ENCODE peak calls at places on chromosomes 7 and 10, in four cellular contexts. F is psoas muscle, V is endothelial cell, K is body of pancreas. Q is an unnamed sample.

GRCh38 chr7:37481722-37482288 is 33.1 kb upstream of the ELMO1 start:
- DNase-seq in F (no peak), V (no peak), K (no peak), Q (no peak)

GRCh38 chr7:150962743-150963399 is 15.2 kb downstream of the KCNH2 start:
- DNase-seq in F (peak), K (peak), V (peak), Q (peak)

GRCh38 chr7:150451833-150452431 is 1.5 kb downstream of the GIMAP8 start:
- DNase-seq in F (no peak), V (no peak), K (no peak), Q (no peak)

GRCh38 chr7:66921396-66921917 is 432 bp downstream of the TMEM248 start:
- DNase-seq in K (peak), F (peak), V (no peak), Q (peak)

GRCh38 chr10:113019692-113020424 is 69.8 kb downstream of the TCF7L2 start:
- DNase-seq in K (peak), F (no peak), V (no peak), Q (no peak)

GRCh38 chr10:20962165-20962564 is 65.1 kb upstream of the NEBL start:
- DNase-seq in V (no peak), K (no peak), F (no peak), Q (peak)

GRCh38 chr10:1206601-1207000 is 150.4 kb downstream of the WDR37 start:
- DNase-seq in F (no peak), K (no peak), V (no peak), Q (no peak)

GRCh38 chr7:143395187-143396149 is 13.2 kb downstream of the EPHA1 start:
- DNase-seq in F (no peak), K (no peak), V (no peak), Q (no peak)

GRCh38 chr10:17643339-17643754 is 604 bp upstream of the STAM start:
- DNase-seq in K (peak), V (no peak), F (peak), Q (peak)

GRCh38 chr10:13961096-13961495 is 369.6 kb downstream of the FRMD4A start:
- DNase-seq in F (no peak), K (no peak), V (no peak), Q (no peak)

GRCh38 chr7:27248911-27249723 is 6.5 kb downstream of the EVX1 start:
- DNase-seq in F (no peak), V (no peak), K (no peak), Q (peak)

GRCh38 chr10:11631890-11632587 is 20.6 kb upstream of the USP6NL start:
- DNase-seq in V (no peak), F (no peak), K (no peak), Q (no peak)

GRCh38 chr10:61832866-61833481 is 68.5 kb upstream of the ARID5B start:
- DNase-seq in F (no peak), K (no peak), V (no peak), Q (peak)

GRCh38 chr7:141243368-141243767 is 169.5 kb downstream of the TMEM178B start:
- DNase-seq in K (no peak), V (no peak), F (no peak), Q (no peak)

GRCh38 chr7:21771906-21772610 is 173.6 kb downstream of the CDCA7L start:
- DNase-seq in F (no peak), K (no peak), V (peak), Q (no peak)

GRCh38 chr7:157122800-157123495 is 15.8 kb upstream of the UBE3C start:
- DNase-seq in V (no peak), F (no peak), K (no peak), Q (no peak)

GRCh38 chr7:111954474-111955311 is 251.5 kb downstream of the DOCK4 start:
- DNase-seq in K (no peak), F (no peak), V (no peak), Q (no peak)

GRCh38 chr10:86730227-86730626 is 26.2 kb upstream of the BMPR1A start:
- DNase-seq in V (no peak), F (no peak), K (peak), Q (peak)

GRCh38 chr10:78905940-78906308 is 162.8 kb upstream of the ZMIZ1 start:
- DNase-seq in F (no peak), K (no peak), V (no peak), Q (no peak)

GRCh38 chr10:93294004-93294403 is 188.1 kb downstream of the MYOF start:
- DNase-seq in K (no peak), F (no peak), V (no peak), Q (peak)

GRCh38 chr10:77079902-77080301 is 557.7 kb downstream of the KCNMA1 start:
- DNase-seq in K (no peak), F (no peak), V (no peak), Q (no peak)

GRCh38 chr10:34124522-34125035 is 690.5 kb downstream of the PARD3 start:
- DNase-seq in V (no peak), K (peak), F (peak), Q (peak)

GRCh38 chr10:19922236-19922963 is 106.2 kb downstream of the PLXDC2 start:
- DNase-seq in K (peak), V (no peak), F (no peak), Q (peak)

GRCh38 chr10:70820976-70821750 is 5.4 kb downstream of the SGPL1 start:
- DNase-seq in K (no peak), V (no peak), F (no peak), Q (no peak)

GRCh38 chr10:111968624-111969023 is 214.9 kb downstream of the GPAM start:
- DNase-seq in K (no peak), V (no peak), F (no peak), Q (peak)

GRCh38 chr7:115462301-115463015 is 540.6 kb downstream of the MDFIC start:
- DNase-seq in K (no peak), F (no peak), V (no peak), Q (no peak)

GRCh38 chr7:48114115-48114514 is 25.1 kb downstream of the UPP1 start:
- DNase-seq in F (no peak), K (no peak), V (no peak), Q (no peak)

GRCh38 chr7:30659312-30659711 is 22.9 kb downstream of the CRHR2 start:
- DNase-seq in V (no peak), F (no peak), K (peak), Q (peak)

GRCh38 chr7:80841566-80842478 is 77.0 kb downstream of the SEMA3C start:
- DNase-seq in F (no peak), V (no peak), K (no peak), Q (no peak)

GRCh38 chr10:120386196-120386595 is 70.8 kb upstream of the PLPP4 start:
- DNase-seq in V (no peak), F (no peak), K (no peak), Q (no peak)

GRCh38 chr10:31304261-31304970 is 14.6 kb upstream of the ZEB1 start:
- DNase-seq in K (no peak), V (no peak), F (no peak), Q (peak)

GRCh38 chr10:1297566-1298301 is 241.5 kb downstream of the WDR37 start:
- DNase-seq in K (no peak), F (no peak), V (peak), Q (no peak)

GRCh38 chr7:2157473-2158279 is 75.1 kb downstream of the MAD1L1 start:
- DNase-seq in K (peak), F (peak), V (no peak), Q (peak)

GRCh38 chr10:133384071-133384470 is 5.0 kb downstream of the PAOX start:
- DNase-seq in V (no peak), K (no peak), F (no peak), Q (no peak)

GRCh38 chr10:50393784-50394183 is 142.5 kb upstream of the ASAH2 start:
- DNase-seq in V (no peak), F (no peak), K (no peak), Q (peak)

GRCh38 chr7:108181073-108181985 is 51.2 kb upstream of the LAMB4 start:
- DNase-seq in V (no peak), F (no peak), K (no peak), Q (peak)

DNA sequence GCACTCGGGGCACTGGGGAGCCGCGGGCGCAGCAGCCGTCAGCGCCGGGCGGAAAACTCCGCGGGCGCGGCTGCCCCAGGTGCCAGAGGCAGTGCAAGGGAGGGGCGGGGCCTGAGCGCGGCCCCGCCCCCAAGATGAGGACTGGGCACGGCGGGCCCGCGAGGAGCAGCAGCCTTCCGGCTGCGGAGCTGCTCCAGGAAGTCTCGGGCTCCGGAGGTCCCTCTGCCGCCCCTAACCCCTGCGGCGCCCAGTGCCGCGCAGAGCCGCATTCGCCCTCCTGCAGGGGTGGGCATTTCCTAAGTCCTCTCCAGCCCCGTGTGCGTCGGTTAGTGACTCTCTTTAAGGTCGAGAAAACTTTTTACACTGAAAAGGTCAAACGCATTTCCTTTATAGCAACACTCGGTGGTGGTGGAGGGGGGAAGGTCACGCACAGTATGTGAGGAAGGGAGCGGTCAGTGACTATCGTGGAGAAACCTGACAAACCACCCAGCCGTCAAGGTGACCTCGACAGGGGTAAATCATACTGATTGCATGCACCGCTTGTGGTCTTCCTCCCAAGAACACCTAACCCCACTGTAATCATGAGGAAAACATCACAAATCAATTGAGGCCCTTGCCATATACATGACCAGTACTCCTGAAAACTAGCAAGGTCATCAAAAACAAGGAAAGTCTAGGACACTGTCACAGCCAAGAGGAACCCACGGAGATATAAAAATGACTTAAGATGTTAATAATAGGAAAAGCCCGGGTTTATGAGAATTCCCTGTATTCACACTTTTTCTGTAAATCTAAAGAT is at the start of gene ANXA11:
- DNase-seq in F (peak), V (peak), K (peak), Q (peak)
- TF ChIP-seq CTCF in F (no peak), V (no peak), K (no peak), Q (no peak)

GRCh38 chr10:6957851-6958250 is 377.8 kb upstream of the PRKCQ start:
- DNase-seq in F (no peak), V (no peak), K (no peak), Q (no peak)

GRCh38 chr10:6958254-6958653 is 378.2 kb upstream of the PRKCQ start:
- DNase-seq in V (no peak), K (no peak), F (no peak), Q (no peak)

GRCh38 chr10:6962576-6962975 is 382.5 kb upstream of the PRKCQ start:
- DNase-seq in F (no peak), K (no peak), V (no peak), Q (no peak)

GRCh38 chr10:6956562-6956961 is 376.5 kb upstream of the PRKCQ start:
- DNase-seq in V (no peak), F (no peak), K (no peak), Q (no peak)

DNA sequence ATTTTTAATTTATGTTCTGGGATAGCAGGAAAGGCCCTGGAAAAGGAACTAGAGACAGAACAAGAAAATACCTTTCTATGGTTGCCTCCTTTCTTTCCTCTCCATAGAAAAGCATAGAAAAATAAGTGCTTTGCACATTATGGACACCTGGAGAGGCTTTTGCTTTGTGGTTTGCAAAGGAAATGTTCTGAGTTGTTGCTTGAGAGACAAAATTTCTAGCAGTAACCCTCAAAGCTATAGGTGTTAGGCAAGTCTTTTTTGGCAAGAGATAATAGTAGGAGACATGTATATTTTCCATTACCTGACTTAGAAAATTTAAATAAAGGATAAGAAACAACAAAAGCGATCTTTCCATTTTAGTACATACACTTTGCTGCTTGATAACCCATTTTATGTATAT is 378.6 kb upstream of the PRKCQ start:
- DNase-seq in V (no peak), F (no peak), K (no peak), Q (no peak)
- TF ChIP-seq CTCF in V (no peak), F (no peak), K (no peak), Q (no peak)

GRCh38 chr7:134343136-134343535 is 26.4 kb upstream of the SLC35B4 start:
- DNase-seq in K (no peak), V (no peak), F (no peak), Q (no peak)

GRCh38 chr7:134343796-134344195 is 27.1 kb upstream of the SLC35B4 start:
- DNase-seq in F (no peak), V (no peak), K (no peak), Q (no peak)

GRCh38 chr7:134351424-134351823 is 34.7 kb upstream of the SLC35B4 start:
- DNase-seq in K (no peak), F (no peak), V (no peak), Q (no peak)

GRCh38 chr7:134350682-134351081 is 34.0 kb upstream of the SLC35B4 start:
- DNase-seq in F (no peak), K (no peak), V (no peak), Q (no peak)

GRCh38 chr7:134347567-134347966 is 30.8 kb upstream of the SLC35B4 start:
- DNase-seq in F (no peak), K (no peak), V (no peak), Q (no peak)
- TF ChIP-seq CTCF in F (no peak), K (no peak), V (no peak), Q (no peak)

GRCh38 chr7:130445008-130445407 is 4.2 kb upstream of the CEP41 start:
- DNase-seq in K (no peak), V (no peak), F (no peak), Q (no peak)
- TF ChIP-seq CTCF in K (no peak), V (no peak), F (no peak), Q (no peak)

DNA sequence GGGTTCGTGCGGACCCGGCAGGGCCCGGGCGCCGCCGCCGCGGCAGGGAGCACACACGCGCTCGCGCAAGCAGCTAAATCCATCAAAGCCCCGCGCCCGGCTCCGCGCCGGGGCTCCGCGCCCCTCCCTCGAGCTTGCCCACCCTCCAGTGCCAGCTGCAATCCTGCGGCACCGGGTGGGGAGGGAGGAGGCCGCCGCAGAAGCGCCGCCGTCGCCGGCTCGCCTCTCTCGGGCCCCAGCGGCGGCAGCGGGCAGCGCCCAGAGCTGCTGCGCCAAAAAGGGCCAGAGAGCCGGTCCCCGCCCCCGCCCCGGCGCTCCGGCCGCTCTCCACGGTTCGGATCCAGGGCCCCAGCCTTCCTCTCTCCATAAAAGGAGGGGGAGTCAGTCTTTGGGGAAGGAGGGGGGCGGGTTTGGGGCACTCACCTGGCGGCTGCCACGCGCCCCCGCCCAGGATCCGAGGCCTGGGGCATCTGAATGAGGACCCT is 370 bp upstream of the PDGFA start:
- DNase-seq in F (peak), K (peak), V (peak), Q (peak)
- TF ChIP-seq CTCF in F (peak), K (peak), V (no peak), Q (no peak)

Q was measured in MCF 10A.